ENCODE peak calls at places on chromosomes 16 and 17, in eight cellular contexts. M is RWPE1; U is progenitor cell of endocrine pancreas; B is tibial artery; X is CD8-positive, alpha-beta T cell; Q is dorsolateral prefrontal cortex; V is Peyer's patch; I is omental fat pad. R is an unnamed sample.

GRCh38 chr17:71601894-71602504 is 518.8 kb upstream of the SOX9 start:
- DNase-seq in M (no peak), U (no peak), B (no peak), X (no peak), Q (no peak), V (no peak), I (no peak), R (no peak)

GRCh38 chr17:73641779-73642580 is 2.3 kb downstream of the SDK2 start:
- DNase-seq in M (no peak), U (no peak), B (no peak), X (no peak), Q (no peak), V (no peak), I (no peak), R (no peak)

GRCh38 chr17:49576121-49576905 is 642 bp downstream of the NXPH3 start:
- DNase-seq in M (peak), U (no peak), B (peak), X (no peak), Q (peak), V (no peak), I (no peak), R (no peak)

GRCh38 chr17:885971-886571 is 93.5 kb downstream of the NXN start:
- DNase-seq in M (no peak), U (no peak), B (peak), X (no peak), Q (peak), V (no peak), I (no peak), R (no peak)

GRCh38 chr16:55146939-55147338 is 177.1 kb upstream of the IRX6 start:
- DNase-seq in M (no peak), U (no peak), B (no peak), X (no peak), Q (no peak), V (no peak), I (no peak), R (no peak)

GRCh38 chr16:12584488-12585233 is 219.0 kb downstream of the CPPED1 start:
- DNase-seq in M (no peak), U (no peak), B (peak), X (no peak), Q (no peak), V (no peak), I (no peak), R (no peak)

GRCh38 chr16:78137179-78137578 is 37.7 kb downstream of the WWOX start:
- DNase-seq in M (no peak), U (no peak), B (no peak), X (no peak), Q (no peak), V (no peak), I (no peak), R (no peak)

GRCh38 chr16:67213197-67214019 is 13.5 kb upstream of the TMEM208 start:
- DNase-seq in M (no peak), U (no peak), B (no peak), X (no peak), Q (no peak), V (no peak), I (no peak), R (no peak)

GRCh38 chr16:18024566-18024965 is 312.0 kb downstream of the NPIPA8 start:
- DNase-seq in M (no peak), U (no peak), B (no peak), X (no peak), Q (no peak), V (no peak), I (no peak), R (no peak)

GRCh38 chr17:13671771-13672170 is 70.0 kb upstream of the HS3ST3A1 start:
- DNase-seq in M (peak), U (no peak), B (no peak), X (no peak), Q (no peak), V (no peak), I (no peak), R (no peak)

GRCh38 chr17:56824503-56824902 is 9.2 kb downstream of the C17orf67 start:
- DNase-seq in M (no peak), U (no peak), B (no peak), X (no peak), Q (no peak), V (no peak), I (no peak), R (no peak)

GRCh38 chr16:720507-720989 is 398 bp upstream of the ANTKMT start:
- DNase-seq in M (no peak), U (no peak), B (no peak), X (no peak), Q (no peak), V (no peak), I (no peak), R (peak)

GRCh38 chr17:15121426-15121825 is 143.7 kb downstream of the PMP22 start:
- DNase-seq in M (no peak), U (no peak), B (no peak), X (no peak), Q (no peak), V (no peak), I (no peak), R (no peak)

GRCh38 chr17:49227436-49228261 is 2.9 kb downstream of the PHOSPHO1 start:
- DNase-seq in M (peak), U (peak), B (peak), X (peak), Q (peak), V (peak), I (peak), R (peak)

GRCh38 chr17:9115446-9116265 is 94.3 kb downstream of the NTN1 start:
- DNase-seq in M (no peak), U (no peak), B (peak), X (peak), Q (peak), V (no peak), I (no peak), R (no peak)
- TF ChIP-seq CTCF in M (no peak), U (no peak), B (peak), X (no peak), Q (peak), V (no peak), I (no peak), R (no peak)

DNA sequence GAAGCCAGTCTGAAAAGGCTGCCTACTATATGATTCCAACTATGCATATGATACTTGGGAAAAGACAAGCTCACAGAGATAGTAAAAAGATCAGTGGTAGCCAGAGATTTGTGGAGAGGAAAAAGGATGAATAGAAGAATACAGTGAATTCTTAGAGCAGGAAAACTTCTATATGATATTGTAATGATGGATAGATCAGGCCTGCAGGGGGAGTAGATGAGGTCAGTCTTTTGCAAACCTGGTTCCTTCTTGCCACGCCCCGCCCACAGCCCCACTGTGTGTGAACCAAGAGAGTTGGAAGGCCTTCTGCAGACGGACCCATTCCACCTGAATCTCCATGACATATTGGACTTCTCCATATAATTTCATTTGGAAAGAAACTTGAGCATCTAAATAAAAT is 761 bp upstream of the CCL8 start:
- DNase-seq in M (no peak), U (no peak), B (no peak), X (no peak), Q (no peak), V (peak), I (no peak), R (no peak)
- TF ChIP-seq CTCF in M (no peak), U (no peak), B (no peak), X (no peak), Q (no peak), V (no peak), I (no peak), R (no peak)

GRCh38 chr16:56203052-56203451 is 11.8 kb downstream of the GNAO1 start:
- DNase-seq in M (no peak), U (no peak), B (no peak), X (peak), Q (no peak), V (peak), I (no peak), R (no peak)
- TF ChIP-seq CTCF in M (no peak), U (peak), B (no peak), X (peak), Q (peak), V (no peak), I (no peak), R (peak)

GRCh38 chr16:84907046-84907445 is 87.3 kb downstream of the CRISPLD2 start:
- DNase-seq in M (no peak), U (no peak), B (no peak), X (no peak), Q (no peak), V (no peak), I (no peak), R (no peak)

GRCh38 chr16:84911490-84912216 is 91.9 kb downstream of the CRISPLD2 start:
- DNase-seq in M (no peak), U (no peak), B (no peak), X (no peak), Q (no peak), V (no peak), I (no peak), R (no peak)

GRCh38 chr16:84905965-84906460 is 86.2 kb downstream of the CRISPLD2 start:
- DNase-seq in M (no peak), U (no peak), B (no peak), X (no peak), Q (peak), V (no peak), I (no peak), R (no peak)

GRCh38 chr16:84909686-84910085 is 89.9 kb downstream of the CRISPLD2 start:
- DNase-seq in M (no peak), U (no peak), B (no peak), X (no peak), Q (no peak), V (no peak), I (no peak), R (no peak)

DNA sequence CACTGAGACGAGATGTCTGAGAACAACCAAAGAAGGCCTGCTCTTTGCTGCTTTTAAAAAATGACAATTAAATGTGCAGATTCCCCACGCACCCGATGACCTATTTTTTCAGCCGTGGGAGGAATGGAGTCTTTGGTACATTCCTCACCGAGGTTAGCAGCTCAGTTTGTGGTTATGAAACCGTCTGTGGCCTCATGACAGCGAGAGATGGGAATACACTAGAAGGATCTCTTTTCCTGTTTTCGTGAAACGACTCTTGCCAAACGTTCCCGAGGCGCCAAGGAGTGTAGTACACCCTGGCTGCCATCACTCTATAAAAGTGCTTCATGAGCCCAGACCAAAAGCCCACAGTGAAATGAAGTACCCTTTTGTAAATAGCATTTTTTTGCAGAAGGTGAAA is 87.8 kb downstream of the CRISPLD2 start:
- DNase-seq in M (no peak), U (no peak), B (peak), X (no peak), Q (no peak), V (no peak), I (no peak), R (no peak)
- TF ChIP-seq CTCF in M (no peak), U (no peak), B (no peak), X (no peak), Q (no peak), V (no peak), I (no peak), R (no peak)

GRCh38 chr16:88060524-88061219 is 109.4 kb downstream of the BANP start:
- DNase-seq in M (no peak), U (no peak), B (no peak), X (no peak), Q (no peak), V (no peak), I (no peak), R (no peak)
- TF ChIP-seq CTCF in M (no peak), U (no peak), B (no peak), X (no peak), Q (no peak), V (no peak), I (no peak), R (peak)

GRCh38 chr17:79874329-79874981 is 35.2 kb upstream of the CBX4 start:
- DNase-seq in M (peak), U (no peak), B (no peak), X (peak), Q (no peak), V (no peak), I (no peak), R (peak)
- TF ChIP-seq CTCF in M (peak), U (peak), B (peak), X (peak), Q (peak), V (peak), I (no peak), R (peak)

GRCh38 chr16:75244844-75245758 is 6.3 kb downstream of the BCAR1 start:
- DNase-seq in M (peak), U (no peak), B (peak), X (no peak), Q (peak), V (no peak), I (no peak), R (no peak)
- TF ChIP-seq CTCF in M (no peak), U (no peak), B (no peak), X (no peak), Q (no peak), V (no peak), I (no peak), R (no peak)

GRCh38 chr17:64491995-64492394 is 4.9 kb downstream of the POLG2 start:
- DNase-seq in M (no peak), U (no peak), B (no peak), X (no peak), Q (no peak), V (no peak), I (no peak), R (no peak)

GRCh38 chr17:64494121-64494520 is 2.7 kb downstream of the POLG2 start:
- DNase-seq in M (no peak), U (no peak), B (no peak), X (no peak), Q (no peak), V (no peak), I (no peak), R (no peak)

GRCh38 chr17:64491034-64491860 is 5.6 kb downstream of the POLG2 start:
- DNase-seq in M (no peak), U (no peak), B (no peak), X (peak), Q (no peak), V (no peak), I (no peak), R (no peak)

GRCh38 chr17:64496348-64496785 is 487 bp downstream of the POLG2 start:
- DNase-seq in M (no peak), U (no peak), B (peak), X (no peak), Q (no peak), V (no peak), I (no peak), R (no peak)

GRCh38 chr17:64492481-64493109 is 4.3 kb downstream of the POLG2 start:
- DNase-seq in M (no peak), U (no peak), B (no peak), X (peak), Q (no peak), V (no peak), I (no peak), R (no peak)
- TF ChIP-seq CTCF in M (peak), U (peak), B (peak), X (peak), Q (peak), V (peak), I (no peak), R (peak)

DNA sequence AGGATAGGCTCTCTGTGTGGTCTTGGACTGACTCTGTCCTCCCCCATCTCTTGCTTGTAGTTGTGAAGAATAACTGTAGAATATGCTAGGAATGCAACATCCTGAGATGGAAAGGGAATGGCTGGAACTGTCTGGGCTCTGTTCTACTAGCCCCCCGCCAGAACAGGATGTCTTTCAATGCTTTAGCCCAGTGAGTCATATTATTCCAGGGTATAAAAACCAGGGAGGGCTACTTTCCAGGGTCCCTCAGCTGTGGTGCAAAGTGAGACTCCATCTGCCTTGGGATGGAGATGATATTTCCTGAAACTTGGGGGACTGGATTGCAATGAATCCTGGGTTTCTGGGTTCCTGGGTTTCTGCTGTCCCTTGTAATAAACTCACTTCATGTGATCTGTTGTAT is 32.1 kb downstream of the HYDIN start:
- DNase-seq in M (no peak), U (no peak), B (no peak), X (no peak), Q (no peak), V (no peak), I (no peak), R (no peak)
- TF ChIP-seq CTCF in M (no peak), U (no peak), B (no peak), X (no peak), Q (no peak), V (no peak), I (no peak), R (no peak)

R was measured in D721Med.